ENCODE peak calls at places on chromosomes 3 and 15, in six cellular contexts. One of them, this sample, is unnamed.
A peak's percentile ranks its signal among the peaks of the same experiment; 100 is the strongest.

GRCh38 chr3:136109499-136109898 is 86.6 kb downstream of the MSL2 start:
- DNase-seq in GM23338: no peak
- DNase-seq in A549: no peak
- DNase-seq in HepG2: no peak
- DNase-seq in HCT116: no peak
- DNase-seq in K562: no peak
- DNase-seq in this sample: no peak

GRCh38 chr15:55194246-55194645 is 2.5 kb downstream of the RSL24D1 start:
- DNase-seq in GM23338: no peak
- DNase-seq in A549: no peak
- DNase-seq in HepG2: no peak
- DNase-seq in HCT116: no peak
- DNase-seq in K562: no peak
- DNase-seq in this sample: no peak

GRCh38 chr3:190064112-190064511 is 56.6 kb downstream of the P3H2 start:
- DNase-seq in GM23338: no peak
- DNase-seq in A549: peak; percentile 83
- DNase-seq in HepG2: no peak
- DNase-seq in HCT116: peak; percentile 33
- DNase-seq in K562: no peak
- DNase-seq in this sample: no peak

GRCh38 chr3:178856804-178857203 is 214.8 kb downstream of the ZMAT3 start:
- DNase-seq in GM23338: no peak
- DNase-seq in A549: no peak
- DNase-seq in HepG2: no peak
- DNase-seq in HCT116: no peak
- DNase-seq in K562: no peak
- DNase-seq in this sample: no peak

GRCh38 chr3:159322322-159322939 is 520.6 kb downstream of the MFSD1 start:
- DNase-seq in GM23338: peak; percentile 76
- DNase-seq in A549: peak; percentile 40
- DNase-seq in HepG2: peak; percentile 7
- DNase-seq in HCT116: peak; percentile 41
- DNase-seq in K562: peak; percentile 30
- DNase-seq in this sample: peak; percentile 30

GRCh38 chr3:53225651-53226050 is 30.2 kb downstream of the TKT start:
- DNase-seq in GM23338: no peak
- DNase-seq in A549: no peak
- DNase-seq in HepG2: no peak
- DNase-seq in HCT116: no peak
- DNase-seq in K562: peak; percentile 4
- DNase-seq in this sample: no peak

GRCh38 chr3:113948015-113948917 is 453 bp downstream of the ZDHHC23 start:
- DNase-seq in GM23338: peak; percentile 80
- DNase-seq in A549: peak; percentile 18
- DNase-seq in HepG2: peak; percentile 25
- DNase-seq in HCT116: no peak
- DNase-seq in K562: no peak
- DNase-seq in this sample: peak; percentile 11

GRCh38 chr15:84598250-84598649 is 2.6 kb upstream of the ZSCAN2 start:
- DNase-seq in GM23338: peak; percentile 44
- DNase-seq in A549: no peak
- DNase-seq in HepG2: no peak
- DNase-seq in HCT116: no peak
- DNase-seq in K562: no peak
- DNase-seq in this sample: peak; percentile 91

GRCh38 chr3:44554626-44555592 is at the start of gene ZKSCAN7:
- DNase-seq in GM23338: peak; percentile 88
- DNase-seq in A549: no peak
- DNase-seq in HepG2: peak; percentile 37
- DNase-seq in HCT116: no peak
- DNase-seq in K562: no peak
- DNase-seq in this sample: peak; percentile 6

GRCh38 chr3:32009101-32009500 is 27.6 kb downstream of the ZNF860 start:
- DNase-seq in GM23338: no peak
- DNase-seq in A549: no peak
- DNase-seq in HepG2: peak; percentile 28
- DNase-seq in HCT116: no peak
- DNase-seq in K562: no peak
- DNase-seq in this sample: no peak

GRCh38 chr3:71062920-71063767 is 520.4 kb downstream of the FOXP1 start:
- DNase-seq in GM23338: no peak
- DNase-seq in A549: no peak
- DNase-seq in HepG2: no peak
- DNase-seq in HCT116: no peak
- DNase-seq in K562: no peak
- DNase-seq in this sample: no peak

GRCh38 chr3:128763967-128764366 is 38.0 kb downstream of the RAB7A start:
- DNase-seq in GM23338: no peak
- DNase-seq in A549: no peak
- DNase-seq in HepG2: no peak
- DNase-seq in HCT116: no peak
- DNase-seq in K562: peak; percentile 44
- DNase-seq in this sample: no peak

GRCh38 chr3:134350861-134351311 is 23.4 kb downstream of the AMOTL2 start:
- DNase-seq in GM23338: no peak
- DNase-seq in A549: no peak
- DNase-seq in HepG2: no peak
- DNase-seq in HCT116: no peak
- DNase-seq in K562: no peak
- DNase-seq in this sample: no peak

GRCh38 chr15:74283366-74283765 is 47.2 kb downstream of the CCDC33 start:
- DNase-seq in GM23338: no peak
- DNase-seq in A549: no peak
- DNase-seq in HepG2: no peak
- DNase-seq in HCT116: no peak
- DNase-seq in K562: no peak
- DNase-seq in this sample: no peak

GRCh38 chr3:27310693-27311092 is 58.5 kb downstream of the NEK10 start:
- DNase-seq in GM23338: no peak
- DNase-seq in A549: no peak
- DNase-seq in HepG2: no peak
- DNase-seq in HCT116: peak; percentile 13
- DNase-seq in K562: no peak
- DNase-seq in this sample: no peak

GRCh38 chr3:190619353-190619752 is 105.5 kb downstream of the IL1RAP start:
- DNase-seq in GM23338: no peak
- DNase-seq in A549: no peak
- DNase-seq in HepG2: no peak
- DNase-seq in HCT116: no peak
- DNase-seq in K562: no peak
- DNase-seq in this sample: no peak

GRCh38 chr3:38011111-38011510 is 18.3 kb downstream of the PLCD1 start:
- DNase-seq in GM23338: no peak
- DNase-seq in A549: no peak
- DNase-seq in HepG2: no peak
- DNase-seq in HCT116: no peak
- DNase-seq in K562: no peak
- DNase-seq in this sample: no peak

GRCh38 chr3:52469001-52469400 is 13.6 kb downstream of the NISCH start:
- DNase-seq in GM23338: no peak
- DNase-seq in A549: no peak
- DNase-seq in HepG2: no peak
- DNase-seq in HCT116: no peak
- DNase-seq in K562: no peak
- DNase-seq in this sample: no peak

GRCh38 chr3:135516143-135516542 is 449.4 kb upstream of the PPP2R3A start:
- DNase-seq in GM23338: peak; percentile 86
- DNase-seq in A549: peak; percentile 9
- DNase-seq in HepG2: peak; percentile 4
- DNase-seq in HCT116: peak; percentile 22
- DNase-seq in K562: peak; percentile 6
- DNase-seq in this sample: no peak

GRCh38 chr3:141414800-141415462 is 46.6 kb downstream of the ZBTB38 start:
- DNase-seq in GM23338: no peak
- DNase-seq in A549: peak; percentile 96
- DNase-seq in HepG2: no peak
- DNase-seq in HCT116: no peak
- DNase-seq in K562: no peak
- DNase-seq in this sample: no peak

GRCh38 chr3:167609156-167609555 is 44.6 kb downstream of the WDR49 start:
- DNase-seq in GM23338: no peak
- DNase-seq in A549: no peak
- DNase-seq in HepG2: no peak
- DNase-seq in HCT116: no peak
- DNase-seq in K562: no peak
- DNase-seq in this sample: no peak

GRCh38 chr15:87575896-87576295 is 680.6 kb downstream of the NTRK3 start:
- DNase-seq in GM23338: no peak
- DNase-seq in A549: no peak
- DNase-seq in HepG2: no peak
- DNase-seq in HCT116: no peak
- DNase-seq in K562: no peak
- DNase-seq in this sample: no peak

GRCh38 chr3:88957751-88958452 is 149.5 kb upstream of the EPHA3 start:
- DNase-seq in GM23338: no peak
- DNase-seq in A549: no peak
- DNase-seq in HepG2: no peak
- DNase-seq in HCT116: no peak
- DNase-seq in K562: no peak
- DNase-seq in this sample: no peak
- TF ChIP-seq REST in GM23338: no peak
- TF ChIP-seq REST in A549: no peak
- TF ChIP-seq REST in HepG2: no peak
- TF ChIP-seq REST in HCT116: no peak
- TF ChIP-seq REST in K562: no peak
- TF ChIP-seq REST in this sample: no peak

DNA sequence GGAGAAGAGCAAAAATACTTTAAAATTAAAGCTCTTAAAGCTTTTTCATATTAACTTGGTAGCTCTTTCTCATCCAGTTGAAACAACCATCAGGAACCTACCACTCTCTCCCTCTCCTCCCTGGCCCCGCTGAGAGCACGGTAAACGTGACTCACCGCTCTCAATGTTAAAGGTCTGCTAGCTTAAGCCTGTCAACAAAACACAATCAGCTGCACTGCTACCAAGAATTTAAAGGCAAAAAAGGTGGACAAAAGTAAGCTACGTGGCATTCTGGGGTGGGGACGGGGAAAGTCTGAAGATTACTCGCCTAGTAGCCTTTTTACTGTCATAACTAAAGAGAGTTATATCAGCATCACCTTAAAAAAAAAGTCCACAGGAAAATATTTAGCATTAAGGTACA is 8.4 kb upstream of the GP5 start:
- DNase-seq in GM23338: no peak
- DNase-seq in A549: no peak
- DNase-seq in HepG2: peak; percentile 7
- DNase-seq in HCT116: no peak
- DNase-seq in K562: no peak
- DNase-seq in this sample: no peak
- TF ChIP-seq REST in GM23338: no peak
- TF ChIP-seq REST in A549: no peak
- TF ChIP-seq REST in HepG2: no peak
- TF ChIP-seq REST in HCT116: no peak
- TF ChIP-seq REST in K562: no peak
- TF ChIP-seq REST in this sample: no peak

DNA sequence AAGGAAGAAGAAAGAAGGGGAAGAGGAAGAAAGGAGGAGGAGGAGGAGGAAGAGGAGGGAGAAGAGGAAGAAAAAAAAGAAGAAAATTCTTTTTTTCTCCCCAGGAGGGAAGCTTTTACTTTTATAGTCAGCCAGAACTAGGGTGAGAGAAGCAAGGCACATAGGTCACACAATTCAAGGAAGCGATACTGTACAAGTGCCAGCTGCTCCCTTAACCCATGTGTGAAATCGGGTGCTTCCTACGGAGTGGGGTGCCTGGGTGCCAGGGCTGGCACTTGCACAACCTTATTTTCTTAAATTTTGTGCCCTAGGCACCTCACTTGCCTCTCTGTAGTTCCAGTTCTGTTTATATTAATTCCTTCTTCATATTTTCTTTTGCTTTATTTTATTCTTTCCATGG is 150.4 kb downstream of the LIPC start:
- DNase-seq in GM23338: no peak
- DNase-seq in A549: no peak
- DNase-seq in HepG2: no peak
- DNase-seq in HCT116: no peak
- DNase-seq in K562: no peak
- DNase-seq in this sample: no peak
- TF ChIP-seq REST in GM23338: no peak
- TF ChIP-seq REST in A549: no peak
- TF ChIP-seq REST in HepG2: no peak
- TF ChIP-seq REST in HCT116: no peak
- TF ChIP-seq REST in K562: no peak
- TF ChIP-seq REST in this sample: no peak

DNA sequence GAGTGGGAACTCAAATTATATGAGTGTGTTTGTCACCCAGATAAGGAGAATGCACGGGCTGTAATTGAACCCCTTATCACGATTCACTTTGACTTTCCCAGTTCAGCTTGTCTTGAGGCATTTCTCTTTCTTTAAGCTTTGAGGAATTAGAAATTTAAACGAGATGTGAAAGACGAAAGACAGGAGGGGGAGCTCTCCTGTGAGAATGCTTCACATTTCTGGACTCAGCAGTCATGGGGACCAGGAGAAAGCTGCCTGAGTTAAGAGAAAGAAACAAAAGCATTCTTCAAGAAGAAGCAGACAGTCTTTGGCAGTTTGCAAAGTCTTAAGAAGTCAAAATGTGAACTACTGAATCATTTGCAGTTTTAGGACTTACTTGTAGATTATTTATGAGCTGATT is 205.6 kb downstream of the NECTIN3 start:
- DNase-seq in GM23338: peak; percentile 81
- DNase-seq in A549: peak; percentile 5
- DNase-seq in HepG2: no peak
- DNase-seq in HCT116: no peak
- DNase-seq in K562: no peak
- DNase-seq in this sample: no peak
- TF ChIP-seq REST in GM23338: no peak
- TF ChIP-seq REST in A549: no peak
- TF ChIP-seq REST in HepG2: no peak
- TF ChIP-seq REST in HCT116: no peak
- TF ChIP-seq REST in K562: no peak
- TF ChIP-seq REST in this sample: no peak